ENCODE peak calls at places on chromosomes 1 and 21, in four cellular contexts. I is foreskin fibroblast; X is CD4-positive, alpha-beta memory T cell; R is aorta. M is an unnamed sample.

GRCh38 chr1:193476748-193477147 is 290.3 kb upstream of the B3GALT2 start:
- DNase-seq in I (no peak), X (no peak), R (no peak), M (no peak)

GRCh38 chr21:34707876-34708325 is 39.1 kb downstream of the CLIC6 start:
- DNase-seq in I (no peak), X (peak; percentile 43), R (no peak), M (peak; percentile 90)

GRCh38 chr1:19439464-19440171 is 45.7 kb downstream of the CAPZB start:
- DNase-seq in I (peak; percentile 70), X (peak; percentile 44), R (no peak), M (peak; percentile 46)

GRCh38 chr1:77271851-77272250 is 10.0 kb upstream of the AK5 start:
- DNase-seq in I (peak; percentile 83), X (no peak), R (no peak), M (no peak)

GRCh38 chr1:67766117-67766978 is 66.9 kb downstream of the GNG12 start:
- DNase-seq in I (peak; percentile 96), X (peak; percentile 33), R (peak; percentile 63), M (peak; percentile 46)

GRCh38 chr1:247114351-247115140 is 10.4 kb upstream of the ZNF669 start:
- DNase-seq in I (no peak), X (no peak), R (no peak), M (no peak)

GRCh38 chr1:52739699-52740467 is 13.6 kb downstream of the ZYG11B start:
- DNase-seq in I (no peak), X (no peak), R (no peak), M (no peak)

GRCh38 chr1:226627924-226628623 is 79.5 kb downstream of the STUM start:
- DNase-seq in I (no peak), X (no peak), R (peak; percentile 27), M (no peak)

GRCh38 chr1:109255673-109256072 is 6.3 kb downstream of the CELSR2 start:
- DNase-seq in I (no peak), X (no peak), R (peak; percentile 38), M (no peak)

GRCh38 chr1:174968750-174969244 is 30.9 kb upstream of the CACYBP start:
- DNase-seq in I (peak; percentile 31), X (peak; percentile 82), R (no peak), M (peak; percentile 87)

GRCh38 chr1:23718482-23718881 is 24.8 kb upstream of the ELOA start:
- DNase-seq in I (peak; percentile 57), X (no peak), R (no peak), M (peak; percentile 71)

GRCh38 chr1:164794310-164794709 is 235.3 kb downstream of the PBX1 start:
- DNase-seq in I (peak; percentile 94), X (no peak), R (peak; percentile 54), M (no peak)

GRCh38 chr1:57115030-57115614 is 149.3 kb upstream of the C8B start:
- DNase-seq in I (no peak), X (no peak), R (no peak), M (no peak)

GRCh38 chr1:209766051-209766450 is 10.2 kb downstream of the TRAF3IP3 start:
- DNase-seq in I (no peak), X (no peak), R (no peak), M (no peak)

GRCh38 chr1:63626222-63626621 is 33.0 kb downstream of the PGM1 start:
- DNase-seq in I (no peak), X (no peak), R (no peak), M (no peak)

GRCh38 chr1:220875233-220875632 is 4.0 kb upstream of the HLX start:
- DNase-seq in I (no peak), X (no peak), R (no peak), M (no peak)

GRCh38 chr1:46133181-46133658 is 791 bp upstream of the PIK3R3 start:
- DNase-seq in I (no peak), X (no peak), R (no peak), M (peak; percentile 89)

GRCh38 chr1:9846611-9847171 is 22.9 kb upstream of the CLSTN1 start:
- DNase-seq in I (no peak), X (no peak), R (peak; percentile 33), M (no peak)

GRCh38 chr1:67372136-67372535 is 58.1 kb downstream of the SERBP1 start:
- DNase-seq in I (peak; percentile 52), X (no peak), R (no peak), M (no peak)

GRCh38 chr1:32876341-32877210 is 5.9 kb upstream of the FNDC5 start:
- DNase-seq in I (peak; percentile 54), X (peak; percentile 44), R (peak; percentile 72), M (peak; percentile 61)

GRCh38 chr1:66244429-66244828 is 289.5 kb upstream of the SGIP1 start:
- DNase-seq in I (peak; percentile 43), X (no peak), R (no peak), M (no peak)

GRCh38 chr1:147388969-147389368 is 146.5 kb downstream of the CHD1L start:
- DNase-seq in I (no peak), X (no peak), R (no peak), M (no peak)

GRCh38 chr1:117696567-117696966 is 90.7 kb downstream of the TENT5C start:
- DNase-seq in I (peak; percentile 22), X (no peak), R (no peak), M (no peak)

GRCh38 chr21:25171438-25171837 is 435.8 kb downstream of the MRPL39 start:
- DNase-seq in I (no peak), X (no peak), R (no peak), M (no peak)

GRCh38 chr21:25170681-25171080 is 436.6 kb downstream of the MRPL39 start:
- DNase-seq in I (no peak), X (no peak), R (no peak), M (no peak)

GRCh38 chr21:25179116-25179515 is 428.2 kb downstream of the MRPL39 start:
- DNase-seq in I (no peak), X (no peak), R (no peak), M (no peak)

GRCh38 chr21:25176637-25177412 is 430.5 kb downstream of the MRPL39 start:
- DNase-seq in I (no peak), X (no peak), R (no peak), M (peak; percentile 71)

DNA sequence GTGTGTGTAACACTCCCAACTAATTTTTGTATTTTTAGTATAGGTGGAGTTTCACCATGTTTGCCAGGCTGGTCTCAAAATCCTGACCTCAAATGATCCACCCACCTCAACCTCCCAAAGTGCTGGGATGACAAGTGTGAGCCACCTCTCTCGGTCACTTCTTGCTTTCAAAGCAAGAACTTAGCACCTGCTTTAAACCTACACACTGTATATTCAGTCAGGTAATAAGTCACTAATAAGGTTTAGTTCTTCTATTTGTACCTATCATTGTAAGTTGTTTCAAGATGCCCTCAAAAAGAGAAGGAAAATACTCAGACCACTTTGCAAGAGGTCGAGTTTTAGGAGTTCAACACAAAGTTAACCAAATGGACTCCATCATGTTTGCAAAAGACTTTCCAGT is 431.3 kb downstream of the MRPL39 start:
- DNase-seq in I (no peak), X (no peak), R (no peak), M (no peak)
- H3K4me3 ChIP-seq in I (no peak overlapping the region), X (no peak overlapping the region), R (no peak overlapping the region), M (no peak overlapping the region)

GRCh38 chr1:6762060-6762459 is 23.2 kb upstream of the CAMTA1 start:
- DNase-seq in I (no peak), X (no peak), R (no peak), M (no peak)

GRCh38 chr1:6757719-6758435 is 27.4 kb upstream of the CAMTA1 start:
- DNase-seq in I (no peak), X (no peak), R (no peak), M (no peak)

GRCh38 chr1:6761338-6761737 is 23.9 kb upstream of the CAMTA1 start:
- DNase-seq in I (no peak), X (no peak), R (no peak), M (no peak)

GRCh38 chr1:6753320-6754140 is 31.7 kb upstream of the CAMTA1 start:
- DNase-seq in I (no peak), X (no peak), R (no peak), M (no peak)

GRCh38 chr1:6756455-6756854 is 28.8 kb upstream of the CAMTA1 start:
- DNase-seq in I (no peak), X (no peak), R (no peak), M (no peak)
- H3K4me3 ChIP-seq in I (no peak overlapping the region), X (no peak overlapping the region), R (no peak overlapping the region), M (no peak overlapping the region)

GRCh38 chr1:2190491-2190976 is 4.0 kb downstream of the FAAP20 start:
- DNase-seq in I (no peak), X (no peak), R (no peak), M (no peak)
- H3K4me3 ChIP-seq in I (peak overlapping the region; percentile 57), X (no peak overlapping the region), R (peak overlapping the region; percentile 47), M (no peak overlapping the region)

DNA sequence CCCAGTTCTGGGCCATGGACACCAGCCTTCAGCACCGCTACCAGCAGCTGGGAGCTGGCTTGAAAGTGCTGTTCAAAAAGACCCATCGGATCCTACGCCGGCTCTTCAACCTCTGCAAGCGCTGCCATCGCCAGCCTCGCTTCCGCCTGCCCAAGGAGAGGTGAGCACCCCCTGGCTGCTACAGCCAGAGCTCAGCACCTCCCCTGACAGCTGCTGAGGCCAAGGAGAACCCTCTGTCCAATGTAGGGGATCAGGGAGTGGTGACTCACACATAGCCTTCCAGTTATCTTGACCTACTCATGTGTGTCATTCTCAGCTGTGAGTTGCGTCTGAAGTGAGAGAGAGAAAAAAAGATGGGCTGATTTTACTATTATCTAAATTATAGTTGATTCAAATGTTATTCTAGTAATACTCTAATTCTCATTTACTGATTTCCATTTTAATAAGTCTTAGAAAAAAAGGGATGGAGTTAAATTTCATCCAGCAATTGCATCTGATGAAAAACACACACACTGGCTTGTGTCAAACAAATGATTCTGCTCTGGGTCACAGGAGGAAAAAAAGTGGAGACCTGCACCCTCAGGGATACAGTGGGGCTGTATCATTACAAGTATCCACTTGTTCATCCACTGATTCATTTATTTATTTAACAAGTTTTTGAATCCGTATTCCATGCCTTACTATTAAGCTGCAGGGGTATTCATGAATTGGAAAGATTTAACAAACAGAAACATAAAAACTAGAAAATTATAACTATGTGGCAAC is 108.0 kb downstream of the BRINP2 start:
- DNase-seq in I (peak; percentile 45), X (no peak), R (no peak), M (no peak)
- H3K4me3 ChIP-seq in I (no peak overlapping the region), X (no peak overlapping the region), R (no peak overlapping the region), M (no peak overlapping the region)

GRCh38 chr1:48760889-48761288 is 15.8 kb downstream of the BEND5 start:
- DNase-seq in I (peak; percentile 70), X (no peak), R (no peak), M (no peak)
- H3K4me3 ChIP-seq in I (peak overlapping the region; percentile 1), X (no peak overlapping the region), R (no peak overlapping the region), M (no peak overlapping the region)

GRCh38 chr21:31872072-31872451 is 758 bp upstream of the HUNK start:
- DNase-seq in I (no peak), X (no peak), R (no peak), M (no peak)
- H3K4me3 ChIP-seq in I (peak overlapping the region; percentile 68), X (no peak overlapping the region), R (no peak overlapping the region), M (no peak overlapping the region)

DNA sequence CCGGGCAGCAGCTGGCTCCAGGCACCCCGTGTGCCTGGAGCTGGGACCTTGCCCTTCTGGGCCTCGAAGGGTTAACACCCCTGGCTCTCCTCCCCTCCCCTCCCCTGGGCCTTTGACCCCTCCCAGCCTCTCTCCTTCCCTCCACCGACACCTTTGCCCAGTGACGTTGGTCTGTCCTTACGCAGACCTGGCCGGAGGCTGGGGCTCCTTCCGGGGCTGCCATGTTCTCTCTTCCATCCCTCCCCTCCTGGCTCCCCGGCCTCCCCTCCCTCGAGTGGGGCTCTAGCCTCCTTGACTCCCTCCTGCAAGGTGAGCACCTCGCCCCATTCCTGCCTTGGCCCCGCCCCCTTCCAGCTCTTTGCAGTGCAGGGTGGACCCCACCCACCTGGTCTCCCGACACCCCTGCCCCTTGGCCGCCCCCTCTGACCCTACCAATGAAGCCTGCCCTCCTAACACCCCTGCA is at the start of gene TMEM82:
- DNase-seq in I (no peak), X (no peak), R (peak; percentile 59), M (no peak)
- H3K4me3 ChIP-seq in I (no peak within 1 kb of the TSS), X (no peak within 1 kb of the TSS), R (no peak within 1 kb of the TSS), M (no peak within 1 kb of the TSS)